ENCODE peak calls at places on chromosomes 6 and 20, in six cellular contexts. Y is HCT116, C is hepatocyte, A is PC-9, X is endothelial cell of umbilical vein, V is PC-3. W is an unnamed sample.

GRCh38 chr6:53718597-53719460 is 53.3 kb upstream of the KLHL31 start:
- DNase-seq in Y (peak; percentile 65), C (peak; percentile 89), A (peak; percentile 33), X (peak; percentile 74), V (peak; percentile 88), W (peak; percentile 67)

GRCh38 chr20:3797592-3798404 is 1.7 kb downstream of the CDC25B start:
- DNase-seq in Y (no peak), C (no peak), A (peak; percentile 48), X (no peak), V (peak; percentile 60), W (peak; percentile 44)

GRCh38 chr20:49804364-49804763 is 8.3 kb upstream of the SLC9A8 start:
- DNase-seq in Y (no peak), C (no peak), A (no peak), X (no peak), V (no peak), W (no peak)

GRCh38 chr20:12722096-12722495 is 286.7 kb upstream of the SPTLC3 start:
- DNase-seq in Y (no peak), C (peak; percentile 29), A (no peak), X (no peak), V (peak; percentile 32), W (no peak)

GRCh38 chr6:26553264-26553738 is 15.1 kb downstream of the HMGN4 start:
- DNase-seq in Y (peak; percentile 69), C (peak; percentile 86), A (peak; percentile 71), X (peak; percentile 82), V (peak; percentile 82), W (peak; percentile 81)

GRCh38 chr6:25639653-25640052 is 12.4 kb upstream of the SCGN start:
- DNase-seq in Y (no peak), C (no peak), A (no peak), X (no peak), V (no peak), W (no peak)

GRCh38 chr6:148239215-148239614 is 103.4 kb upstream of the SASH1 start:
- DNase-seq in Y (no peak), C (no peak), A (peak; percentile 14), X (no peak), V (no peak), W (no peak)

GRCh38 chr20:58867211-58867610 is 14.7 kb downstream of the GNAS start:
- DNase-seq in Y (no peak), C (no peak), A (no peak), X (no peak), V (no peak), W (no peak)

GRCh38 chr20:50475879-50476292 is 34.3 kb upstream of the PTPN1 start:
- DNase-seq in Y (no peak), C (no peak), A (peak; percentile 59), X (peak; percentile 80), V (peak; percentile 35), W (no peak)

GRCh38 chr6:70241991-70242420 is 60.9 kb downstream of the COL9A1 start:
- DNase-seq in Y (no peak), C (peak; percentile 22), A (no peak), X (no peak), V (no peak), W (no peak)

GRCh38 chr6:160041608-160042007 is 72.7 kb downstream of the IGF2R start:
- DNase-seq in Y (no peak), C (no peak), A (no peak), X (no peak), V (peak; percentile 75), W (peak; percentile 50)

GRCh38 chr20:1757606-1758507 is 100.3 kb upstream of the SIRPG start:
- DNase-seq in Y (no peak), C (no peak), A (no peak), X (no peak), V (no peak), W (no peak)

GRCh38 chr20:50186987-50187402 is 3.6 kb upstream of the CEBPB start:
- DNase-seq in Y (no peak), C (no peak), A (no peak), X (no peak), V (peak; percentile 35), W (no peak)

GRCh38 chr20:56945901-56946300 is 316.8 kb downstream of the TFAP2C start:
- DNase-seq in Y (no peak), C (no peak), A (no peak), X (no peak), V (no peak), W (no peak)

GRCh38 chr20:64063389-64064144 is 569 bp downstream of the TCEA2 start:
- DNase-seq in Y (no peak), C (peak; percentile 67), A (no peak), X (no peak), V (no peak), W (no peak)

GRCh38 chr6:40308533-40309306 is 278.4 kb downstream of the LRFN2 start:
- DNase-seq in Y (peak; percentile 13), C (peak; percentile 77), A (peak; percentile 13), X (peak; percentile 43), V (peak; percentile 57), W (peak; percentile 72)

GRCh38 chr6:33989016-33989854 is 156.7 kb downstream of the GRM4 start:
- DNase-seq in Y (no peak), C (no peak), A (no peak), X (no peak), V (no peak), W (no peak)

GRCh38 chr20:23350855-23351838 is 556 bp downstream of the NXT1 start:
- DNase-seq in Y (peak; percentile 47), C (peak; percentile 67), A (peak; percentile 51), X (peak; percentile 69), V (peak; percentile 57), W (peak; percentile 69)

GRCh38 chr20:59006167-59006863 is 739 bp downstream of the CTSZ start:
- DNase-seq in Y (no peak), C (no peak), A (peak; percentile 25), X (peak; percentile 34), V (peak; percentile 40), W (no peak)

GRCh38 chr6:139029470-139030210 is 1.1 kb downstream of the ABRACL start:
- DNase-seq in Y (no peak), C (peak; percentile 70), A (peak; percentile 11), X (peak; percentile 47), V (peak; percentile 17), W (no peak)

GRCh38 chr6:21935561-21936028 is 342.0 kb downstream of the SOX4 start:
- DNase-seq in Y (peak; percentile 27), C (no peak), A (peak; percentile 29), X (no peak), V (peak; percentile 69), W (peak; percentile 54)

GRCh38 chr6:145247677-145248419 is 487.5 kb downstream of the EPM2A start:
- DNase-seq in Y (no peak), C (no peak), A (no peak), X (peak; percentile 10), V (peak; percentile 87), W (no peak)

GRCh38 chr20:45508068-45508886 is 7.1 kb downstream of the SPINT3 start:
- DNase-seq in Y (no peak), C (no peak), A (peak; percentile 61), X (no peak), V (peak; percentile 50), W (no peak)

GRCh38 chr6:7243188-7243942 is 69.6 kb downstream of the SSR1 start:
- DNase-seq in Y (peak; percentile 47), C (peak; percentile 79), A (peak; percentile 53), X (peak; percentile 69), V (peak; percentile 82), W (peak; percentile 60)

GRCh38 chr6:112153926-112154621 is 66.7 kb downstream of the FAM229B start:
- DNase-seq in Y (no peak), C (no peak), A (no peak), X (peak; percentile 26), V (peak; percentile 48), W (no peak)

GRCh38 chr6:1916334-1916985 is 306.7 kb downstream of the FOXC1 start:
- DNase-seq in Y (no peak), C (no peak), A (peak; percentile 45), X (peak; percentile 34), V (peak; percentile 79), W (peak; percentile 26)

GRCh38 chr6:170096191-170096802 is 194.6 kb downstream of the DLL1 start:
- DNase-seq in Y (no peak), C (no peak), A (no peak), X (no peak), V (no peak), W (no peak)

GRCh38 chr6:142440603-142441293 is 138.9 kb downstream of the ADGRG6 start:
- DNase-seq in Y (no peak), C (no peak), A (no peak), X (no peak), V (no peak), W (no peak)
- H3K4me3 ChIP-seq in Y (no peak overlapping the region), C (no peak overlapping the region), A (no peak overlapping the region), X (no peak overlapping the region), V (no peak overlapping the region), W (no peak overlapping the region)

GRCh38 chr6:98846021-98846380 is 11.6 kb downstream of the POU3F2 start:
- DNase-seq in Y (no peak), C (no peak), A (no peak), X (no peak), V (no peak), W (no peak)

GRCh38 chr6:98845201-98846020 is 11.0 kb downstream of the POU3F2 start:
- DNase-seq in Y (peak; percentile 34), C (peak; percentile 90), A (peak; percentile 73), X (peak; percentile 80), V (peak; percentile 74), W (peak; percentile 72)

GRCh38 chr6:98848539-98849210 is 14.3 kb downstream of the POU3F2 start:
- DNase-seq in Y (no peak), C (no peak), A (no peak), X (no peak), V (no peak), W (no peak)

GRCh38 chr6:98847392-98847766 is 13.0 kb downstream of the POU3F2 start:
- DNase-seq in Y (no peak), C (no peak), A (no peak), X (no peak), V (no peak), W (no peak)

GRCh38 chr6:98847767-98848538 is 13.6 kb downstream of the POU3F2 start:
- DNase-seq in Y (no peak), C (peak; percentile 40), A (no peak), X (no peak), V (no peak), W (no peak)
- TF ChIP-seq EZH2 in Y (no peak), C (peak; percentile 52), A (no peak), X (peak; percentile 74), V (no peak), W (no peak)

GRCh38 chr20:10075606-10076005 is 40.8 kb downstream of the ANKEF1 start:
- DNase-seq in Y (no peak), C (no peak), A (no peak), X (peak; percentile 21), V (no peak), W (no peak)
- H3K4me3 ChIP-seq in Y (no peak overlapping the region), C (no peak overlapping the region), A (no peak overlapping the region), X (no peak overlapping the region), V (no peak overlapping the region), W (no peak overlapping the region)

GRCh38 chr20:54093423-54094267 is 23.3 kb upstream of the BCAS1 start:
- DNase-seq in Y (no peak), C (no peak), A (no peak), X (no peak), V (no peak), W (no peak)

GRCh38 chr20:54095824-54096223 is 25.4 kb upstream of the BCAS1 start:
- DNase-seq in Y (no peak), C (no peak), A (no peak), X (no peak), V (no peak), W (no peak)

GRCh38 chr20:54097236-54097529 is 26.8 kb upstream of the BCAS1 start:
- DNase-seq in Y (no peak), C (no peak), A (no peak), X (no peak), V (no peak), W (no peak)

GRCh38 chr20:54092021-54092420 is 21.6 kb upstream of the BCAS1 start:
- DNase-seq in Y (no peak), C (no peak), A (no peak), X (no peak), V (no peak), W (no peak)

GRCh38 chr20:54094268-54094580 is 23.8 kb upstream of the BCAS1 start:
- DNase-seq in Y (no peak), C (no peak), A (no peak), X (no peak), V (no peak), W (no peak)
- TF ChIP-seq EZH2 in Y (no peak), C (no peak), A (no peak), X (no peak), V (no peak), W (no peak)

W was measured in DND-41.